ENCODE peak calls at places on chromosomes 3 and 15, in four cellular contexts. V, Q, X and M are unnamed samples. For H3K4me1, the result is how much of the 10 kb centered on the place peaks cover.

GRCh38 chr3:115512565-115513410 is 110.5 kb upstream of the GAP43 start:
- DNase-seq in V (no peak), X (no peak), Q (peak), M (no peak)

GRCh38 chr15:101244039-101244781 is 7.6 kb downstream of the CHSY1 start:
- DNase-seq in X (no peak), V (no peak), Q (no peak), M (no peak)

GRCh38 chr3:194874206-194874605 is 188.5 kb downstream of the FAM43A start:
- DNase-seq in V (no peak), X (no peak), Q (no peak), M (peak)

GRCh38 chr3:32340039-32340438 is 51.6 kb upstream of the CMTM7 start:
- DNase-seq in V (no peak), X (no peak), Q (no peak), M (no peak)

GRCh38 chr3:153145454-153145853 is 16.6 kb upstream of the RAP2B start:
- DNase-seq in X (no peak), Q (no peak), V (no peak), M (no peak)

GRCh38 chr3:160343132-160343531 is 55.9 kb downstream of the IFT80 start:
- DNase-seq in V (no peak), Q (no peak), X (no peak), M (no peak)

GRCh38 chr3:170062068-170062467 is 24.3 kb downstream of the GPR160 start:
- DNase-seq in X (no peak), Q (no peak), V (no peak), M (no peak)

GRCh38 chr3:57832925-57833324 is 76.8 kb downstream of the SLMAP start:
- DNase-seq in V (no peak), X (no peak), Q (no peak), M (no peak)

GRCh38 chr3:109098245-109098644 is 19.7 kb downstream of the MORC1 start:
- DNase-seq in V (no peak), X (no peak), Q (no peak), M (no peak)

GRCh38 chr3:188003188-188004171 is 150.5 kb upstream of the LPP start:
- DNase-seq in Q (no peak), X (no peak), V (no peak), M (no peak)

GRCh38 chr15:71709808-71710418 is 100.4 kb upstream of the NR2E3 start:
- DNase-seq in X (no peak), V (no peak), Q (no peak), M (no peak)

GRCh38 chr15:74847462-74847861 is 4.5 kb upstream of the ULK3 start:
- DNase-seq in Q (peak), V (no peak), X (no peak), M (no peak)

GRCh38 chr3:186979837-186980236 is 49.5 kb downstream of the ST6GAL1 start:
- DNase-seq in X (no peak), V (no peak), Q (no peak), M (no peak)

GRCh38 chr3:73432021-73432722 is 192.6 kb downstream of the PDZRN3 start:
- DNase-seq in Q (no peak), V (no peak), X (no peak), M (no peak)

GRCh38 chr3:5187152-5187919 is at the start of gene EDEM1:
- DNase-seq in Q (peak), V (peak), X (peak), M (peak)
- H3K4me1 ChIP-seq in Q (half or more), V (under half), X (under half), M (under half)

GRCh38 chr3:33582234-33582633 is 135.8 kb downstream of the CLASP2 start:
- DNase-seq in Q (no peak), V (no peak), X (no peak), M (no peak)
- H3K4me1 ChIP-seq in Q (under half), V (under half), X (under half), M (under half)

GRCh38 chr3:11638669-11639402 is 4.9 kb downstream of the VGLL4 start:
- DNase-seq in Q (no peak), X (no peak), V (no peak), M (no peak)
- H3K4me1 ChIP-seq in Q (half or more), X (under half), V (under half), M (under half)

GRCh38 chr3:199815-200214 is 3.3 kb downstream of the CHL1 start:
- DNase-seq in Q (no peak), X (no peak), V (no peak), M (no peak)
- H3K4me1 ChIP-seq in Q (under half), X (under half), V (under half), M (under half)

GRCh38 chr15:25783607-25784131 is 79.5 kb downstream of the ATP10A start:
- DNase-seq in X (no peak), V (no peak), Q (no peak), M (no peak)
- H3K4me1 ChIP-seq in X (under half), V (under half), Q (under half), M (under half)

DNA sequence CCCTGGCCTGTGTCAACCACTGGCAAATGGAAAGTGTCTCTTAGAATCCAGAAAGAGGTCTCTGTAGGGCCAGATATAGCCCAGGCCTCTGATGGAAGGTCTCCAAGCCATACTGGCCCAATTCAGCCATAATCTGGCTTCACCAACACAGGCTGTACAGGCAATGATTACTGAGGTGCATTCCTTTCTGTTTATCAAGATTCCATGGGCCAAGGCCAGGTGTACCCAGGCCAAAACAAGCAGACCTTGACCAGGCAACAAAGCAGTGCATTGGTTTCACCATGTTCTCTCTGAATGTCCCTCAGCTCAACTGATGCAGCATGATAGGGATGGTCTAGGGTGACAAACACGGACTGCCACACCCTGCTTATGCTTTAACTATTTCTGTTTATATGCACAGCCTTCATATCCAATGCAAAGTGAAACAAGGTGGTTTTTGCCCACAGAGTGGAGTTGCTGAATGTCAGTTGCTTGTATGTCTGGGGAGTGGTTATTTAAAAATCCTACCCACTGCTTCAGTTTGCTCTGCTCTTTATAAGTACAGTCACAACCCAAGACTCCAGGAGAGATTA is 25.2 kb downstream of the CCNL1 start:
- DNase-seq in V (no peak), X (peak), Q (no peak), M (peak)
- H3K4me1 ChIP-seq in V (under half), X (under half), Q (half or more), M (under half)

DNA sequence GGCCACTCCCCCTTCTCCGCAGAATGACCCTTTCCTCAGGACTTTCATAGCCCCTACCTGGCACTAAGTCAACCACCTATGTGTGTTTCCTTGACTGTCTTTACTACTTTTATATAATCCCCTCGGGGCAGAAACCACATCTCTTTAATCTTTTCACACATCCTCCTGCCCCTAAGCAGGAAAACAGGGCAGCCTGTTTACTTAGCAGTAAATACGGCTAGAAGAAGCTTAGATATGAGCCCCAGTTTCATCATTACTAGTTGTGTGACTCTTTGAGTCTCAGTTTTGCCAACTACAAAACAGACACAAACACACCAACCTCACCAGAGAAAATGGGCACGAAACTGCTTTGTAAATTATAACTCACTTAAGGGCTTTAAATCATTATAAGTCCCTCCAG is 98.3 kb downstream of the CYP19A1 start:
- DNase-seq in Q (no peak), V (no peak), X (no peak), M (no peak)
- H3K4me1 ChIP-seq in Q (under half), V (under half), X (under half), M (under half)

GRCh38 chr3:124881976-124882697 is 5.0 kb downstream of the ITGB5 start:
- DNase-seq in Q (no peak), X (no peak), V (no peak), M (no peak)
- H3K4me1 ChIP-seq in Q (half or more), X (under half), V (under half), M (under half)